ENCODE peak calls at places on chromosomes 5 and 9, in nine cellular contexts. D, I, T, N, K, M, P, Y and Q are unnamed samples.

GRCh38 chr5:179194201-179194910 is 134.2 kb downstream of the ZNF354C start:
- DNase-seq in K (no peak), M (peak), I (no peak), Y (no peak), D (no peak), P (no peak), T (no peak), N (no peak), Q (no peak)

GRCh38 chr5:178590141-178590923 is at the start of gene COL23A1:
- DNase-seq in I (peak), N (peak), M (peak), Y (peak), K (peak), P (peak), D (no peak), T (no peak), Q (no peak)

GRCh38 chr9:97503862-97504210 is 2.4 kb downstream of the TMOD1 start:
- DNase-seq in K (no peak), I (no peak), P (no peak), Y (no peak), T (no peak), D (no peak), N (no peak), M (no peak), Q (no peak)

GRCh38 chr5:149153751-149154610 is 12.7 kb downstream of the ABLIM3 start:
- DNase-seq in T (no peak), Y (peak), N (peak), I (peak), M (no peak), D (no peak), K (no peak), P (no peak), Q (peak)

GRCh38 chr5:97525780-97526179 is 342.7 kb upstream of the RIOK2 start:
- DNase-seq in M (no peak), T (no peak), D (no peak), I (no peak), N (no peak), Y (no peak), K (no peak), P (no peak), Q (no peak)

GRCh38 chr9:23557691-23558090 is 268.3 kb downstream of the ELAVL2 start:
- DNase-seq in K (no peak), T (no peak), I (no peak), Y (no peak), N (no peak), M (no peak), P (no peak), D (no peak), Q (no peak)

GRCh38 chr5:112338681-112339337 is 80.3 kb downstream of the EPB41L4A start:
- DNase-seq in T (no peak), K (peak), N (no peak), I (peak), Y (peak), D (no peak), P (no peak), M (no peak), Q (no peak)

GRCh38 chr5:1034421-1034905 is 25.9 kb downstream of the NKD2 start:
- DNase-seq in N (no peak), M (peak), I (no peak), D (no peak), T (no peak), K (no peak), P (no peak), Y (no peak), Q (no peak)

GRCh38 chr5:95124731-95125130 is 160.2 kb downstream of the MCTP1 start:
- DNase-seq in T (no peak), Y (no peak), I (no peak), N (no peak), D (no peak), M (no peak), K (no peak), P (no peak), Q (no peak)

GRCh38 chr9:38075272-38075671 is 6.2 kb upstream of the SHB start:
- DNase-seq in I (no peak), P (no peak), N (no peak), K (no peak), Y (no peak), M (no peak), D (no peak), T (no peak), Q (no peak)

GRCh38 chr5:141945511-141946024 is 12.4 kb downstream of the PCDH12 start:
- DNase-seq in I (peak), N (no peak), T (no peak), D (no peak), Y (no peak), K (no peak), P (no peak), M (peak), Q (no peak)

GRCh38 chr5:146283344-146283761 is 55.3 kb upstream of the POU4F3 start:
- DNase-seq in I (peak), T (peak), N (no peak), D (no peak), Y (peak), K (peak), P (no peak), M (no peak), Q (peak)

GRCh38 chr5:108196276-108196675 is 185.6 kb downstream of the FBXL17 start:
- DNase-seq in M (no peak), D (no peak), N (no peak), I (peak), P (no peak), K (no peak), Y (peak), T (no peak), Q (no peak)

GRCh38 chr5:142425286-142426065 is 100.7 kb upstream of the SPRY4 start:
- DNase-seq in I (peak), K (no peak), T (no peak), P (no peak), M (no peak), Y (peak), D (no peak), N (no peak), Q (no peak)

DNA sequence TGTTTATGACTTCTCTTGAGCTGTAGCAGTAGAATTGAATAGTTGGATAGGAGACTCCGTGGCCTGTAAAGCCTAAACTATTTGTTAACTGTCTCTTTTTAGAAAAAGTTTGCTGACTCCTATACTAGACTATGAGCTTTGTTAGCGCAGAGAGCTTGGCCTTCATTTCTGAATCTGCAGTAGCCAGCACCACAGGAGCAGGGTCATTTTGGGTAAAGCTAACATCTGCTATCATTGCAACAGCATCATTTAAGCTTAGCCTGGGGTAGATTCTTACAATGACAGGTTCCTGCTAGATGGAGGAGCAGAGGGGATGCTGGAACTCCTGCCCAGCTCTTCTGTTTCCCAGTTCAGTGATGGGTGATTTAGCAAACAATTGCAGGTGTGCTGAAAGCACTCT is 133.7 kb upstream of the ASTN2 start:
- DNase-seq in N (no peak), M (no peak), K (no peak), D (no peak), I (no peak), Y (no peak), T (no peak), P (no peak), Q (no peak)
- TF ChIP-seq CTCF in N (no peak), M (no peak), K (no peak), D (no peak), I (no peak), Y (no peak), T (no peak), P (no peak), Q (no peak)

GRCh38 chr9:5326893-5327548 is 12.7 kb downstream of the RLN1 start:
- DNase-seq in K (no peak), I (peak), M (no peak), N (peak), Y (no peak), D (no peak), P (no peak), T (no peak), Q (no peak)

GRCh38 chr9:5315187-5315923 is 10.8 kb upstream of the RLN2 start:
- DNase-seq in M (no peak), K (no peak), Y (no peak), P (no peak), D (peak), T (no peak), N (no peak), I (no peak), Q (no peak)

GRCh38 chr9:5326187-5326586 is 13.5 kb downstream of the RLN1 start:
- DNase-seq in K (no peak), D (no peak), P (no peak), T (no peak), I (no peak), N (no peak), M (no peak), Y (no peak), Q (no peak)

GRCh38 chr9:5321058-5321457 is 16.5 kb upstream of the RLN2 start:
- DNase-seq in D (peak), I (no peak), T (no peak), Y (peak), P (no peak), N (no peak), M (no peak), K (no peak), Q (peak)
- TF ChIP-seq CTCF in D (peak), I (peak), T (no peak), Y (peak), P (no peak), N (peak), M (no peak), K (peak), Q (peak)

GRCh38 chr9:104948277-104948676 is 20.3 kb upstream of the ABCA1 start:
- DNase-seq in M (no peak), Y (peak), P (no peak), K (no peak), T (no peak), N (no peak), I (peak), D (no peak), Q (no peak)

GRCh38 chr9:104950838-104951237 is 22.9 kb upstream of the ABCA1 start:
- DNase-seq in I (peak), D (no peak), Y (peak), M (no peak), K (no peak), N (no peak), P (no peak), T (no peak), Q (no peak)

DNA sequence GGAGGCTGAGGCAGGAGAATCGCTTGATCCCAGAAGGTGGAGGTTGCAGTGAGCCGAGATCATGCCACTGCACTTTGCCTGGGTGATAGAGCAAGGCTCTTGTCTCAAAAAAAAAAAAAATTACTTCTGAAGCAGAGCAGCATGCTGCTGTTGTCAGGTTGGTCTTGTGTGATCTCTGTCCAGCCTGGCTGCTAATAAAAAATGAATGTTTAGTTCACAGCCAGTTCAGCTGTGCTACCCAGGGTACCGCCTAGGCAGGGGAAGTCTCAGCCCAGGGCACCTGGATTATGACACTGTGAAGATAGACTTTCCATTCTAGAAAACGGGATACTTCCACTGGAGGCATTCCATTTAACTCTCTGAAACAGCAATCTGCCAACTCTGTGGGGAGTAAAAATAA is 23.5 kb upstream of the ABCA1 start:
- DNase-seq in T (no peak), N (no peak), M (no peak), I (no peak), D (no peak), K (no peak), Y (no peak), P (no peak), Q (no peak)
- TF ChIP-seq CTCF in T (no peak), N (no peak), M (no peak), I (no peak), D (no peak), K (no peak), Y (no peak), P (no peak), Q (no peak)

GRCh38 chr5:118529361-118530154 is 458.8 kb downstream of the DTWD2 start:
- DNase-seq in M (no peak), N (peak), K (no peak), I (no peak), P (no peak), Y (no peak), T (no peak), D (no peak), Q (no peak)

GRCh38 chr5:118533923-118534322 is 454.4 kb downstream of the DTWD2 start:
- DNase-seq in I (no peak), N (no peak), D (no peak), K (no peak), M (no peak), Y (no peak), P (no peak), T (no peak), Q (no peak)

GRCh38 chr5:118531276-118531675 is 457.1 kb downstream of the DTWD2 start:
- DNase-seq in T (no peak), M (no peak), I (no peak), K (no peak), Y (no peak), P (no peak), N (no peak), D (no peak), Q (no peak)

GRCh38 chr5:118533166-118533565 is 455.2 kb downstream of the DTWD2 start:
- DNase-seq in P (no peak), K (no peak), I (no peak), T (no peak), M (no peak), Y (no peak), D (no peak), N (no peak), Q (no peak)
- TF ChIP-seq CTCF in P (no peak), K (no peak), I (no peak), T (no peak), M (no peak), Y (no peak), D (no peak), N (no peak), Q (no peak)

GRCh38 chr9:6029581-6029980 is 14.2 kb upstream of the RANBP6 start:
- DNase-seq in N (no peak), M (no peak), P (no peak), Y (no peak), I (no peak), T (no peak), K (no peak), D (no peak), Q (no peak)

GRCh38 chr9:6024035-6024554 is 8.7 kb upstream of the RANBP6 start:
- DNase-seq in I (peak), T (peak), P (peak), M (no peak), N (peak), K (no peak), D (peak), Y (peak), Q (no peak)
- TF ChIP-seq CTCF in I (peak), T (peak), P (no peak), M (peak), N (peak), K (peak), D (peak), Y (peak), Q (peak)

DNA sequence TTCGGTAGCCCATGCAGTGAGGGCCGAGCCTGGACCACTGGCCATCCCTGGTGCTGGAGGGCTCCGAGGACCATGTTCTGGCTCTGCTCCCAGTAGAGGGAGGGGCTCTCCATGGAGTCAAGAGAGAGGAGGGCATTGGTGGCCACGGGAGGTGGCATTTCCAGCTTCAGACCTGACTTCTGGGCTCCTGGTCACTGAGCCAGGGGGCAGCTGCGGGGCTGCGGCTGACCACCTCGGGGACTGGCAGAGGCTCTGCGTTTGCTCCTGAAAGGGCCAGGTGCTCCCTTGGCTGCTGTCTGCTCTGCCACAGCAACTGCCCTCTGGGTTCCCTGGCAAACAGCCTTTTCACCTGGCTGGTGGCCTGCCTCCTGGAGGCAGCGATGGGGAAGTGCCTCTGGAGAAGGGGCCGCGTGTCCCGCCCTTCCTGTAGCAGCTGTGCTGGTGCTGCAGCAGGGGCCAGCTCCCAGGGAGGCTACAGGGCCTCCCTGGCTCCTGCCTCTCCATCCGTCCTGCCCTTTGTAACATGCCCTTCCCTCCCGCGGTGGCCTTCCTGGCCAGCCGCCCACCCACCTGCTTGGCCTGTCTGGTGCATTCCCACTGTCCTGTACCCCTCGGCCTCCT is 144.6 kb downstream of the CACNA1B start:
- DNase-seq in K (no peak), D (no peak), Y (no peak), N (peak), T (peak), I (no peak), M (no peak), P (no peak), Q (no peak)
- TF ChIP-seq CTCF in K (peak), D (peak), Y (peak), N (peak), T (peak), I (no peak), M (no peak), P (no peak), Q (no peak)

GRCh38 chr9:117415584-117415937 is 704 bp upstream of the ASTN2 start:
- DNase-seq in I (peak), D (no peak), T (no peak), Y (no peak), M (no peak), P (no peak), N (peak), K (no peak), Q (no peak)
- TF ChIP-seq CTCF in I (peak), D (no peak), T (no peak), Y (no peak), M (no peak), P (no peak), N (no peak), K (no peak), Q (no peak)